ENCODE peak calls at places on chromosomes 4 and X, in six cellular contexts. W is Peyer's patch, S is stomach, R is tibial nerve, B is GM23248, D is mesendoderm. Y is an unnamed sample. For H3K4me1, the result is how much of the 10 kb centered on the place peaks cover.

GRCh38 chr4:149296503-149296902 is 519.1 kb downstream of the IQCM start:
- DNase-seq in B (no peak), R (no peak), W (no peak), D (no peak), S (no peak), Y (no peak)

GRCh38 chr4:27057053-27057452 is 196.4 kb downstream of the STIM2 start:
- DNase-seq in D (no peak), W (no peak), S (no peak), R (no peak), B (no peak), Y (peak)

GRCh38 chr4:105843941-105844340 is 51.3 kb upstream of the NPNT start:
- DNase-seq in D (no peak), B (no peak), W (no peak), R (no peak), S (no peak), Y (no peak)

GRCh38 chrX:19174401-19175025 is 52.2 kb upstream of the ADGRG2 start:
- DNase-seq in R (peak), B (peak), W (no peak), D (no peak), S (no peak), Y (no peak)

GRCh38 chrX:53605004-53605403 is 81.5 kb downstream of the HUWE1 start:
- DNase-seq in W (no peak), D (no peak), R (no peak), B (peak), S (no peak), Y (no peak)

GRCh38 chr4:105145913-105146285 is 777 bp upstream of the TET2 start:
- DNase-seq in R (no peak), S (no peak), B (no peak), D (no peak), W (peak), Y (peak)

GRCh38 chrX:41875142-41875541 is 48.2 kb downstream of the CASK start:
- DNase-seq in R (no peak), S (no peak), B (peak), W (no peak), D (no peak), Y (no peak)

GRCh38 chr4:158964728-158965124 is 138.2 kb upstream of the RAPGEF2 start:
- DNase-seq in D (peak), B (no peak), W (no peak), S (no peak), R (no peak), Y (no peak)

GRCh38 chr4:63349674-63350025 is 1059.6 kb downstream of the TECRL start:
- DNase-seq in R (no peak), S (no peak), B (no peak), D (no peak), W (no peak), Y (no peak)

GRCh38 chr4:912548-913279 is 19.4 kb downstream of the GAK start:
- DNase-seq in D (no peak), S (no peak), B (no peak), W (no peak), R (no peak), Y (no peak)

GRCh38 chrX:71930298-71930697 is 19.7 kb downstream of the NHSL2 start:
- DNase-seq in R (no peak), W (no peak), S (no peak), D (no peak), B (peak), Y (no peak)

GRCh38 chrX:98203800-98204199 is 1320.1 kb downstream of the RPA4 start:
- DNase-seq in R (no peak), B (no peak), S (no peak), D (no peak), W (no peak), Y (no peak)

GRCh38 chr4:184201179-184201578 is 16.5 kb downstream of the ENPP6 start:
- DNase-seq in R (no peak), B (no peak), D (no peak), W (no peak), S (peak), Y (no peak)

GRCh38 chr4:4856071-4857000 is 3.1 kb upstream of the MSX1 start:
- DNase-seq in R (no peak), W (no peak), D (peak), B (peak), S (no peak), Y (no peak)

GRCh38 chrX:111615227-111615626 is 65.7 kb upstream of the ALG13 start:
- DNase-seq in W (no peak), B (no peak), R (no peak), D (no peak), S (no peak), Y (no peak)

GRCh38 chr4:102692474-102692873 is 68.3 kb downstream of the MANBA start:
- DNase-seq in W (no peak), D (no peak), B (no peak), S (no peak), R (no peak), Y (no peak)

GRCh38 chr4:147056951-147057630 is 111.4 kb upstream of the TTC29 start:
- DNase-seq in R (no peak), B (peak), W (no peak), S (no peak), D (no peak), Y (no peak)

GRCh38 chr4:184384056-184384809 is 90.1 kb downstream of the IRF2 start:
- DNase-seq in S (peak), R (peak), D (no peak), W (peak), B (peak), Y (peak)

GRCh38 chr4:26094076-26094475 is 180.1 kb downstream of the SMIM20 start:
- DNase-seq in W (no peak), D (no peak), B (no peak), S (no peak), R (no peak), Y (no peak)

GRCh38 chrX:42028113-42028512 is 104.8 kb upstream of the CASK start:
- DNase-seq in S (no peak), W (no peak), R (no peak), B (no peak), D (peak), Y (peak)

GRCh38 chr4:185127021-185127925 is 15.8 kb upstream of the SLC25A4 start:
- DNase-seq in D (peak), B (peak), W (no peak), S (no peak), R (no peak), Y (no peak)

GRCh38 chr4:184281231-184282139 is 63.8 kb upstream of the ENPP6 start:
- DNase-seq in W (no peak), S (no peak), B (no peak), D (no peak), R (peak), Y (no peak)

GRCh38 chrX:150270622-150271021 is 92.5 kb upstream of the MAMLD1 start:
- DNase-seq in W (no peak), R (no peak), B (no peak), D (no peak), S (no peak), Y (no peak)

GRCh38 chr4:161583549-161583948 is 580.3 kb downstream of the FSTL5 start:
- DNase-seq in D (no peak), B (no peak), W (no peak), R (no peak), S (no peak), Y (no peak)

GRCh38 chr4:105155426-105155825 is 8.8 kb downstream of the TET2 start:
- DNase-seq in R (no peak), D (no peak), W (no peak), S (no peak), B (no peak), Y (peak)

GRCh38 chr4:31023724-31024123 is 303.6 kb downstream of the PCDH7 start:
- DNase-seq in S (no peak), B (no peak), R (no peak), W (no peak), D (no peak), Y (no peak)

GRCh38 chr4:76800902-76801301 is 97.0 kb downstream of the SOWAHB start:
- DNase-seq in D (no peak), R (no peak), B (no peak), S (no peak), W (no peak), Y (no peak)

GRCh38 chr4:177448850-177449249 is 6.6 kb upstream of the AGA start:
- DNase-seq in S (no peak), B (peak), W (no peak), R (no peak), D (no peak), Y (no peak)

GRCh38 chrX:41333744-41333993 is 293 bp upstream of the DDX3X start:
- DNase-seq in S (no peak), D (peak), R (peak), W (no peak), B (peak), Y (peak)

GRCh38 chr4:80182237-80182866 is 15.0 kb upstream of the PRDM8 start:
- DNase-seq in R (no peak), W (no peak), D (peak), S (no peak), B (peak), Y (no peak)

GRCh38 chr4:92305148-92305877 is 1.5 kb downstream of the GRID2 start:
- DNase-seq in R (no peak), B (peak), D (peak), S (peak), W (no peak), Y (peak)

GRCh38 chr4:174946246-174946645 is 28.1 kb downstream of the ADAM29 start:
- DNase-seq in S (no peak), R (no peak), D (no peak), W (no peak), B (no peak), Y (no peak)

GRCh38 chr4:85968945-85969830 is 390.7 kb downstream of the MAPK10 start:
- DNase-seq in B (peak), W (no peak), S (no peak), D (peak), R (no peak), Y (peak)

GRCh38 chr4:118270492-118270891 is 82.3 kb downstream of the PRSS12 start:
- DNase-seq in B (peak), R (peak), S (no peak), D (peak), W (no peak), Y (peak)

GRCh38 chr4:3436048-3436797 is 5.5 kb upstream of the HGFAC start:
- DNase-seq in B (no peak), R (no peak), D (no peak), S (no peak), W (no peak), Y (no peak)

DNA sequence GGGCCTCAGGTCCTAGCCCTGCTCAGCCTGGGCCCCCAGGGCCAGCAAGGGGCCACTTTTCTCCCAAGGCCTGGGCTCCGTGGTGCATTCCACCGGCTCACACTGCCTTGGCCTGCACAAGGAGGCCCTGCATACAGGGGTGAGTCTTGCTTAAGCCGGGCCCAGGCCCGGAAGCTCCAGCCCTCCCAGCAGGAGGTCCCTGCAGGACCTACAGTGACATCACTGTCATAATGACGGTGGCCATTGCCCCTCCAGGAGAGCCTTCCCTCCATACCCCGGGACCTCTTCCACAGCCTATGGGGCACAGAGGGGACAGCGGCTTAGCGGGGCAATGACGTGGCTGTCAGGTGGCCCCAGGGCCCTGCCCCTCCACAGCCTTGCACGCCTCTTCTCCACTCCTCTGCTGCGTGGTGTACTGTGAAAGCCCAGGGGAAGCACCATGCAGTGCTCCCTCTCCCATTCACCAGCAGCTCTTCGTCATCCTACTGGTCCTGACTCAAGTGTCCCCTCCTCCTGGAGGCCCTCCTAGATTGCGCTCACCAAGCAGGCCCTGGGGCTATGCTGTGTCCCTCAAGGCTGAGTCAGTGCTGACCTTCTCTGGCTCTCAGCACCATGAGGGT is 32.3 kb upstream of the AFAP1 start:
- DNase-seq in D (no peak), S (no peak), R (no peak), B (peak), W (no peak), Y (no peak)
- H3K4me1 ChIP-seq in D (under half), S (under half), R (under half), B (under half), W (under half), Y (under half)

GRCh38 chr4:168908093-168908492 is 102.0 kb downstream of the CBR4 start:
- DNase-seq in D (no peak), W (no peak), R (no peak), B (peak), S (no peak), Y (no peak)
- H3K27ac ChIP-seq in D (no peak), W (peak), R (peak), B (peak), S (peak), Y (no peak)

GRCh38 chr4:183171484-183172267 is 72.6 kb downstream of the WWC2 start:
- DNase-seq in W (no peak), R (no peak), D (no peak), B (peak), S (no peak), Y (no peak)
- H3K4me1 ChIP-seq in W (under half), R (under half), D (under half), B (half or more), S (under half), Y (under half)

GRCh38 chr4:151174784-151175183 is 75.4 kb downstream of the RPS3A start:
- DNase-seq in S (no peak), R (no peak), D (peak), B (no peak), W (no peak), Y (no peak)

GRCh38 chr4:151175204-151175603 is 75.8 kb downstream of the RPS3A start:
- DNase-seq in D (no peak), S (no peak), W (no peak), R (no peak), B (no peak), Y (no peak)

GRCh38 chr4:151175754-151176153 is 76.3 kb downstream of the RPS3A start:
- DNase-seq in W (no peak), R (no peak), S (no peak), D (no peak), B (no peak), Y (no peak)

GRCh38 chr4:151176711-151177110 is 77.3 kb downstream of the RPS3A start:
- DNase-seq in D (no peak), W (no peak), R (no peak), S (no peak), B (no peak), Y (no peak)

DNA sequence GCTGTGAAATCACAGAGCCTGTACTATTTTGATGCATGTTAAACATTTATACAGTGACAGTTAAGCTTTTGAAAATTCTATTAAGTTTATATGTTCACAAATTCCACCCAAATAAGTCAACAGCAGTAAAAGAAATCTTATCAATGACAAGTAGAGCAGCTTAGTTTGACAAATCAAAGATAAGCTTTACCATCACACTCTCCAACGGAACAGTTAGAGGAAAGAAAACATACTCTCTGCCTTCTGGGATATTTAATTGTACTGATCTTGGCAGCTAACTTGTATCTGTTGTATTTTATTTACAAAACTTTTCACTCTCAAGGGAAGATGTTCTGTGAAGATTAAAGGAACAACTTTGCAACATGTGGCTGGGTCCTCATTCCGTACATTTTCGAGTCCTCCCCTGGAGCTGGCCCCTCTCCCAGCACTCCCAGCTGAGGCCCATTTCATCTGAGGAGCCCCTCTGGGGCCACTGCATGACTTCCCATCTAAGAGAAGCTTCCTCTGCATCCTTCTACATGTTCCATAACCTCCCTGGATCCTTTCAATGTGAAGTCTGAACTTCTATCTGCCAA is 74.4 kb downstream of the RPS3A start:
- DNase-seq in D (no peak), S (no peak), B (no peak), R (peak), W (no peak), Y (no peak)
- H3K27ac ChIP-seq in D (no peak), S (peak), B (no peak), R (peak), W (peak), Y (peak)

GRCh38 chr4:138209094-138209493 is 33.1 kb downstream of the SLC7A11 start:
- DNase-seq in S (no peak), B (no peak), W (no peak), R (no peak), D (no peak), Y (no peak)
- H3K4me1 ChIP-seq in S (under half), B (under half), W (under half), R (under half), D (under half), Y (under half)

GRCh38 chr4:53021709-53022108 is 159.6 kb downstream of the RASL11B start:
- DNase-seq in R (no peak), W (no peak), S (no peak), D (no peak), B (no peak), Y (no peak)
- H3K27ac ChIP-seq in R (no peak), W (no peak), S (no peak), D (no peak), B (no peak), Y (no peak)

GRCh38 chr4:153480704-153481103 is 14.5 kb downstream of the TMEM131L start:
- DNase-seq in B (no peak), S (no peak), R (no peak), D (no peak), W (no peak), Y (no peak)
- H3K4me1 ChIP-seq in B (under half), S (under half), R (under half), D (under half), W (under half), Y (under half)

GRCh38 chr4:17275836-17276235 is 236.1 kb downstream of the QDPR start:
- DNase-seq in S (no peak), B (peak), R (no peak), D (no peak), W (no peak), Y (no peak)

GRCh38 chr4:17272154-17272553 is 239.7 kb downstream of the QDPR start:
- DNase-seq in W (no peak), R (no peak), D (peak), S (no peak), B (no peak), Y (no peak)

GRCh38 chr4:17276821-17277220 is 235.1 kb downstream of the QDPR start:
- DNase-seq in B (peak), W (no peak), R (no peak), D (peak), S (no peak), Y (no peak)

DNA sequence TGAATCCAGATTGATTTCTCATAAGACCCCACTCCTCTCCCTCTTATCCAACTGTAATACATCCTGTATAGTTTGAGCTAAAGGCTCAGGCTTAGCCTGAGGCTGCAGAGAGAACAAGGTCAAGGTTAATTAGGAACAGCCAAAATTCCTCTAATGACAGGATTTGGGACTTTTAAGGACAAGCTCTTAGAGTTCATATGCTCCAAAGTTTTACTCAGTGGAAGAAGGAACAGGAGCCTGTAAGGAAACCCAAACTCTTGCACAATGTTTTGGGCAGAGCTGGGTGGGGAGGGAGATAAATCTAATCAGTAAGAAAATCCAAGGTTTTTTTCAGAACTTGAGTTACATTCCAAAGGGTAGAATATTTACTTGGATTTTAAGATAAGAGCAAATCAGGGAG is 238.8 kb downstream of the QDPR start:
- DNase-seq in R (no peak), B (no peak), W (no peak), D (no peak), S (no peak), Y (no peak)
- H3K27ac ChIP-seq in R (no peak), B (no peak), W (no peak), D (no peak), S (no peak), Y (no peak)

GRCh38 chr4:12146349-12146748 is 717.7 kb upstream of the HS3ST1 start:
- DNase-seq in S (no peak), B (no peak), D (no peak), W (no peak), R (no peak), Y (no peak)
- H3K4me1 ChIP-seq in S (under half), B (under half), D (under half), W (under half), R (under half), Y (under half)

GRCh38 chr4:40310225-40310624 is 24.9 kb upstream of the CHRNA9 start:
- DNase-seq in W (no peak), B (no peak), D (no peak), R (no peak), S (no peak), Y (no peak)
- H3K27ac ChIP-seq in W (no peak), B (no peak), D (no peak), R (no peak), S (no peak), Y (no peak)